ENCODE peak calls at places on chromosome 9, in ten cellular contexts. B, U, C, L, I, W, X, T, R and Y are unnamed samples.

GRCh38 chr9:79570449-79571308 is 1.1 kb upstream of the TLE4 start:
- DNase-seq in B (peak; percentile 35), U (peak; percentile 31), C (peak; percentile 78), L (peak; percentile 11), I (peak; percentile 60), W (peak; percentile 57), X (peak; percentile 30), T (peak; percentile 63), R (peak; percentile 40), Y (peak; percentile 45)

GRCh38 chr9:35579130-35579529 is 25.9 kb upstream of the TESK1 start:
- DNase-seq in B (no peak), U (no peak), C (no peak), L (no peak), I (no peak), W (no peak), X (no peak), T (peak; percentile 19), R (no peak), Y (no peak)

GRCh38 chr9:129587487-129588262 is 33.2 kb downstream of the C9orf50 start:
- DNase-seq in B (no peak), U (no peak), C (no peak), L (peak; percentile 38), I (no peak), W (no peak), X (no peak), T (peak; percentile 61), R (no peak), Y (no peak)

GRCh38 chr9:92746567-92747458 is 17.8 kb downstream of the BICD2 start:
- DNase-seq in B (no peak), U (no peak), C (no peak), L (no peak), I (no peak), W (no peak), X (no peak), T (peak; percentile 63), R (no peak), Y (no peak)

GRCh38 chr9:130663258-130664171 is 879 bp upstream of the PRDM12 start:
- DNase-seq in B (no peak), U (no peak), C (no peak), L (no peak), I (peak; percentile 58), W (no peak), X (no peak), T (no peak), R (peak; percentile 11), Y (no peak)

GRCh38 chr9:97770808-97771372 is 73.8 kb upstream of the XPA start:
- DNase-seq in B (no peak), U (no peak), C (no peak), L (no peak), I (no peak), W (no peak), X (no peak), T (no peak), R (no peak), Y (no peak)

GRCh38 chr9:92952861-92953620 is 5.7 kb downstream of the FGD3 start:
- DNase-seq in B (no peak), U (no peak), C (no peak), L (no peak), I (no peak), W (no peak), X (no peak), T (no peak), R (peak; percentile 64), Y (no peak)

GRCh38 chr9:71647094-71647591 is 121.2 kb downstream of the CEMIP2 start:
- DNase-seq in B (peak; percentile 66), U (peak; percentile 87), C (peak; percentile 81), L (peak; percentile 32), I (no peak), W (no peak), X (peak; percentile 73), T (peak; percentile 72), R (peak; percentile 18), Y (peak; percentile 61)

GRCh38 chr9:117411547-117411946 is 3.3 kb downstream of the ASTN2 start:
- DNase-seq in B (peak; percentile 22), U (no peak), C (no peak), L (no peak), I (peak; percentile 50), W (no peak), X (peak; percentile 31), T (peak; percentile 6), R (peak; percentile 63), Y (peak; percentile 61)

GRCh38 chr9:121914017-121914595 is 179.0 kb downstream of the TTLL11 start:
- DNase-seq in B (no peak), U (no peak), C (no peak), L (no peak), I (no peak), W (no peak), X (no peak), T (no peak), R (no peak), Y (no peak)

GRCh38 chr9:134378901-134379338 is 52.7 kb downstream of the RXRA start:
- DNase-seq in B (no peak), U (peak; percentile 69), C (peak; percentile 83), L (peak; percentile 77), I (peak; percentile 85), W (no peak), X (peak; percentile 90), T (peak; percentile 44), R (no peak), Y (peak; percentile 79)

GRCh38 chr9:15718423-15718822 is 165.6 kb downstream of the CCDC171 start:
- DNase-seq in B (no peak), U (no peak), C (no peak), L (no peak), I (no peak), W (no peak), X (no peak), T (no peak), R (no peak), Y (no peak)

GRCh38 chr9:15714746-15715145 is 161.9 kb downstream of the CCDC171 start:
- DNase-seq in B (no peak), U (no peak), C (no peak), L (no peak), I (no peak), W (no peak), X (no peak), T (peak; percentile 8), R (no peak), Y (no peak)

GRCh38 chr9:15720861-15721260 is 168.0 kb downstream of the CCDC171 start:
- DNase-seq in B (no peak), U (no peak), C (no peak), L (no peak), I (no peak), W (no peak), X (no peak), T (no peak), R (no peak), Y (no peak)

GRCh38 chr9:15711531-15712295 is 158.9 kb downstream of the CCDC171 start:
- DNase-seq in B (no peak), U (no peak), C (no peak), L (no peak), I (no peak), W (no peak), X (peak; percentile 30), T (peak; percentile 25), R (no peak), Y (no peak)

GRCh38 chr9:15717290-15717689 is 164.4 kb downstream of the CCDC171 start:
- DNase-seq in B (no peak), U (no peak), C (no peak), L (no peak), I (no peak), W (no peak), X (no peak), T (no peak), R (no peak), Y (no peak)
- TF ChIP-seq POLR2A in B (no peak), U (no peak), C (no peak), L (no peak), I (no peak), W (no peak), X (no peak), T (no peak), R (no peak), Y (no peak)

GRCh38 chr9:74771262-74771585 is 116.5 kb downstream of the TRPM6 start:
- DNase-seq in B (no peak), U (no peak), C (no peak), L (no peak), I (no peak), W (no peak), X (no peak), T (no peak), R (no peak), Y (peak; percentile 17)

GRCh38 chr9:74773886-74774479 is 113.7 kb downstream of the TRPM6 start:
- DNase-seq in B (peak; percentile 85), U (peak; percentile 69), C (peak; percentile 86), L (peak; percentile 22), I (peak; percentile 65), W (peak; percentile 19), X (peak; percentile 87), T (peak; percentile 73), R (peak; percentile 86), Y (peak; percentile 88)

GRCh38 chr9:74772126-74772525 is 115.6 kb downstream of the TRPM6 start:
- DNase-seq in B (no peak), U (no peak), C (no peak), L (no peak), I (no peak), W (no peak), X (no peak), T (no peak), R (no peak), Y (no peak)

GRCh38 chr9:74771672-74772071 is 116.0 kb downstream of the TRPM6 start:
- DNase-seq in B (no peak), U (no peak), C (no peak), L (no peak), I (no peak), W (no peak), X (no peak), T (no peak), R (no peak), Y (no peak)

GRCh38 chr9:74770508-74771261 is 117.0 kb downstream of the TRPM6 start:
- DNase-seq in B (no peak), U (no peak), C (no peak), L (no peak), I (peak; percentile 81), W (peak; percentile 62), X (peak; percentile 19), T (no peak), R (peak; percentile 16), Y (peak; percentile 79)
- TF ChIP-seq CTCF in B (peak; percentile 42), U (peak; percentile 34), C (no peak), L (no peak), I (peak; percentile 90), W (peak; percentile 79), X (peak; percentile 28), T (peak; percentile 41), R (peak; percentile 20), Y (peak; percentile 72)

GRCh38 chr9:14314424-14314928 is 535 bp upstream of the NFIB start:
- DNase-seq in B (peak; percentile 77), U (peak; percentile 87), C (peak; percentile 95), L (peak; percentile 83), I (peak; percentile 82), W (no peak), X (peak; percentile 91), T (peak; percentile 66), R (peak; percentile 86), Y (peak; percentile 83)
- TF ChIP-seq POLR2A in B (peak; percentile 56), U (peak; percentile 76), C (peak; percentile 41), L (peak; percentile 55), I (no peak), W (peak; percentile 47), X (peak; percentile 41), T (no peak), R (peak; percentile 44), Y (no peak)

DNA sequence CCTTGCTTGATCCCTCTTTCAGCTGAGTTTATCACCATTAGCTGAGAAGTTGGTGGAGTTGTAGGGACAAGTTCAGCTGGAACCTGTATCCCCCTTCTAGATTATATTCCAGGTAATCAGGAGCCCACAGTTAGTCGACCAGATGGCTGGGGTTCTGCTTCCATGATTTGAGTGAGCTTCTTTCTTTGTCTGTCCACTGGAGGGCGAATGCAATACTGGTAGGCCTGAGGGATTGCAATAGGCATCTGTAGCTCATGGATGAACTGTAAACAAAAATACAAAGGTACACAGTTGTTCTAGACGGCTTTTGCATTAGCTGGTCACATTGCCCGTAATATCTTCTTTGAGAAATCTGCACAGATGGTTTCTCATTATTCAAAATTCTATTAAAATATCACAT is 88.9 kb downstream of the PCSK5 start:
- DNase-seq in B (no peak), U (no peak), C (no peak), L (no peak), I (peak; percentile 12), W (no peak), X (no peak), T (peak; percentile 13), R (no peak), Y (no peak)
- TF ChIP-seq CTCF in B (no peak), U (no peak), C (no peak), L (no peak), I (peak; percentile 20), W (peak; percentile 46), X (peak; percentile 20), T (peak; percentile 23), R (no peak), Y (no peak)